ENCODE peak calls at places on chromosomes 5 and 9, in five cellular contexts. D is HepG2, F is SK-N-SH, P is GM12878, H is K562. B is an unnamed sample.

GRCh38 chr5:14414007-14414406 is 167.6 kb upstream of the OTULINL start:
- DNase-seq in D (no peak), F (no peak), P (no peak), H (no peak), B (no peak)

GRCh38 chr5:147973086-147973485 is 66.7 kb upstream of the C5orf46 start:
- DNase-seq in D (no peak), F (no peak), P (no peak), H (no peak), B (no peak)

GRCh38 chr5:66306105-66306843 is 162.2 kb downstream of the SREK1 start:
- DNase-seq in D (peak), F (peak), P (no peak), H (peak), B (no peak)

GRCh38 chr5:568061-568781 is 43.9 kb upstream of the CEP72 start:
- DNase-seq in D (no peak), F (no peak), P (no peak), H (no peak), B (no peak)

GRCh38 chr9:9392755-9393154 is 1220.0 kb downstream of the PTPRD start:
- DNase-seq in D (no peak), F (no peak), P (no peak), H (no peak), B (no peak)

GRCh38 chr9:86684148-86684547 is 263.2 kb downstream of the GAS1 start:
- DNase-seq in D (no peak), F (no peak), P (no peak), H (no peak), B (no peak)

GRCh38 chr9:89884356-89885083 is 279.7 kb downstream of the GADD45G start:
- DNase-seq in D (no peak), F (no peak), P (no peak), H (no peak), B (no peak)

GRCh38 chr5:134184155-134185135 is 7.7 kb upstream of the SKP1 start:
- DNase-seq in D (peak), F (peak), P (peak), H (peak), B (no peak)

GRCh38 chr9:129336601-129337286 is 158.7 kb upstream of the IER5L start:
- DNase-seq in D (no peak), F (no peak), P (no peak), H (peak), B (no peak)

GRCh38 chr9:107711528-107711927 is 222.0 kb upstream of the KLF4 start:
- DNase-seq in D (no peak), F (peak), P (no peak), H (no peak), B (peak)

GRCh38 chr5:33612386-33612785 is 171.6 kb downstream of the TARS1 start:
- DNase-seq in D (no peak), F (no peak), P (no peak), H (no peak), B (no peak)

GRCh38 chr9:116499434-116499833 is 187.7 kb upstream of the TRIM32 start:
- DNase-seq in D (no peak), F (no peak), P (no peak), H (no peak), B (no peak)

GRCh38 chr5:143054480-143054941 is 284.3 kb downstream of the ARHGAP26 start:
- DNase-seq in D (no peak), F (no peak), P (peak), H (no peak), B (no peak)

DNA sequence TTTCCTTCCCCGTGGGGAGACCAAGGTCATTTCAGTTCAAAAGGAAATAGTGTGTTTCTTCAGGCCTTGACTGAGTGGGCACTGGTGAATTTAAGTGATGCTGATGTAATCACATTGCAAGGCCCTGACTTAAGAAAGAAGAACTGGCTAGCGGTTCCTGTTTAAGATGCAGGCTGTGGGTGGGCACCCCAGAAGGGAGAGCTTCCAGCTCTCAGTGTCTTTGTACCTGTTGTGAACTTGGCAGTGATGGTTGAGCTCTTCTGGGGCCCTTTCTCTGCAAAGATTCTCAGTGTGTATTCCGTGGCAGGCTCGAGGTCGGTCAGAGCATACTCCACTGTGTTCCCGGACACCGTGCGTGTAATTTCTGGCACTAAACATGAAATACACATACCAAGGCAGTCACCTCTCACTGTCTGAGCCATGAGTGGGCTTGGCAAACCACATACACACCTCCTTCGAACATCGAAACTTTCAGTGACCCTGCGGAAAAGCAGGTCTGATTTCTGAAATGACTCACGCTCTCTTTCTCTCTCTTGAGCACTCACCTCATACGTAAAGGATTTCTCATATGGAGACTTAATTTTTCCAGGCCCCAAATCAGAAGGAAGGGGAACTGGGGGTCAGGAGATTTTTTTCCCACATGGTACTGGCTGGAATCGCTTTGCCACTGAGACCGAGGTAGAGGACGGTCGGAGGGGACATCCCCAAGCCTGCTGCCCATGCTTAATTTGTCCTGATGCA is 81.9 kb downstream of the TNC start:
- DNase-seq in D (no peak), F (no peak), P (peak), H (no peak), B (peak)
- TF ChIP-seq GABPA in D (no peak), F (no peak), P (peak), H (peak), B (no peak)

GRCh38 chr5:3784854-3785253 is 189.2 kb downstream of the IRX1 start:
- DNase-seq in D (no peak), F (no peak), P (no peak), H (no peak), B (no peak)
- H3K27ac ChIP-seq in D (no peak), F (no peak), P (no peak), H (no peak), B (no peak)

DNA sequence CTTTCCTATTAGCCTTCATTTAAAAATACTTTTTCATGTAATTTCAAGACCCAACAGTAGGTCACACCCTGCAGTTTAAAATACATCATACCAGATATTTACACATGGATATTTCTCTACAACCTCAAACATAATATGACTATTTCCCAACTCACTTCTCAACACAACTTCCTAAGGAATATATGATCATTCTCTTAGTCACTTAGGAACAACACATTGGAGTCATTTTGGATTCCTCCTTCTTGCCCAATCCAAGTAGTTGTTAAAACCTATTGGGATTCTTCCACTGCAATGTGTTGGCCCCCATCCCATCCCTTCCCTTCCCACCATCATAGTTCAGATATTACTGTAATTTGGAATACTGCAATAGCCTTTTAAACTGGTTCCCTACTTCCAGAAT is 145.5 kb downstream of the DCP2 start:
- DNase-seq in D (no peak), F (no peak), P (no peak), H (no peak), B (no peak)
- TF ChIP-seq REST in D (no peak), F (no peak), P (no peak), H (no peak), B (no peak)

GRCh38 chr9:37085233-37085632 is 35.1 kb upstream of the ZCCHC7 start:
- DNase-seq in D (no peak), F (no peak), P (no peak), H (no peak), B (no peak)

GRCh38 chr9:37079370-37080164 is 40.8 kb upstream of the ZCCHC7 start:
- DNase-seq in D (peak), F (peak), P (peak), H (peak), B (peak)

GRCh38 chr9:37083654-37084053 is 36.7 kb upstream of the ZCCHC7 start:
- DNase-seq in D (no peak), F (no peak), P (no peak), H (no peak), B (no peak)

GRCh38 chr9:37082214-37082765 is 38.1 kb upstream of the ZCCHC7 start:
- DNase-seq in D (no peak), F (no peak), P (no peak), H (no peak), B (no peak)
- TF ChIP-seq GABPA in D (no peak), F (no peak), P (no peak), H (no peak), B (no peak)

DNA sequence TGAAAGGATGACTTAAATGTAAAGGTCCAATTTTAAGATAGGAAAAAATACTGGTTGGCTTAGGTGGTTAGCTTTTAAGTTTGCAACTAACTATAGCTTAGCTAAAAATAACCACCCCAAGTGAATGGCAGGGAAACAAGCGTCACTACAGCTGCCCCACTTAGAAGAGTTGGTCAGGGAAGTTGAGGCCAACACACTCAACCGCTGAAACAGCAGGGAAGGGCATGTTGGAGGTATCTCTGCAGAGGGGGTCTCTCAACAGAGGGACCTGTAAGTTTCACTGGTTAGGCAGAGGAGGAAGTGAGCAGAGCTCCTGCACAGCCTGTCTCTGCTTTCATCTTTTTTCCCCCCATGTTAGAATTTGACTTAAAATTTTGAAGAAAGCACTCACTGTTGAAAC is 75.3 kb downstream of the LHFPL2 start:
- DNase-seq in D (no peak), F (no peak), P (peak), H (no peak), B (no peak)
- H3K27ac ChIP-seq in D (no peak), F (no peak), P (peak), H (no peak), B (no peak)

DNA sequence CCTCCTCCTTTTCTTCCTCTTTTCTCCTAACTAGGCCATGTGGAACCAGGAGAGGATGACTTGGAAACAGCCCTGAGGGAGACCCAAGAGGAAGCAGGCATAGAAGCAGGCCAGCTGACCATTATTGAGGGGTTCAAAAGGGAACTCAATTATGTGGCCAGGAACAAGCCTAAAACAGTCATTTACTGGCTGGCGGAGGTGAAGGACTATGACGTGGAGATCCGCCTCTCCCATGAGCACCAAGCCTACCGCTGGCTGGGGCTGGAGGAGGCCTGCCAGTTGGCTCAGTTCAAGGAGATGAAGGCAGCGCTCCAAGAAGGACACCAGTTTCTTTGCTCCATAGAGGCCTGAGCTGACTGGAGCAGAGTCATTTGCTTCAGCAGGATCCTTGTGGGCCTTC is 13.7 kb downstream of the NUDT2 start:
- DNase-seq in D (no peak), F (no peak), P (no peak), H (no peak), B (no peak)
- TF ChIP-seq REST in D (no peak), F (no peak), P (no peak), H (no peak), B (no peak)

GRCh38 chr9:2281803-2282185 is 266.6 kb downstream of the SMARCA2 start:
- DNase-seq in D (no peak), F (no peak), P (no peak), H (no peak), B (no peak)
- TF ChIP-seq GABPA in D (no peak), F (no peak), P (no peak), H (no peak), B (no peak)

GRCh38 chr9:111013707-111014106 is 24.6 kb downstream of the LPAR1 start:
- DNase-seq in D (no peak), F (no peak), P (no peak), H (no peak), B (no peak)

GRCh38 chr9:111013250-111013649 is 25.0 kb downstream of the LPAR1 start:
- DNase-seq in D (no peak), F (no peak), P (no peak), H (no peak), B (no peak)

GRCh38 chr9:111020594-111020993 is 17.7 kb downstream of the LPAR1 start:
- DNase-seq in D (no peak), F (no peak), P (no peak), H (no peak), B (no peak)

GRCh38 chr9:111016046-111017026 is 21.9 kb downstream of the LPAR1 start:
- DNase-seq in D (no peak), F (peak), P (no peak), H (no peak), B (no peak)
- H3K27ac ChIP-seq in D (no peak), F (no peak), P (no peak), H (no peak), B (no peak)

GRCh38 chr5:55437452-55437851 is 97.3 kb downstream of the PLPP1 start:
- DNase-seq in D (no peak), F (no peak), P (no peak), H (no peak), B (no peak)
- TF ChIP-seq REST in D (no peak), F (no peak), P (no peak), H (no peak), B (no peak)